ENCODE peak calls at places on chromosome 6, in five cellular contexts. S is AG10803, T is left ventricle myocardium inferior, E is right lobe of liver, Z is hepatocyte. L is an unnamed sample.

GRCh38 chr6:7106752-7107577 is 796 bp upstream of the RREB1 start:
- DNase-seq in Z (peak), S (no peak), E (peak), T (peak), L (no peak)

GRCh38 chr6:98927534-98927933 is 20.2 kb downstream of the FBXL4 start:
- DNase-seq in E (no peak), S (no peak), Z (peak), T (no peak), L (no peak)

GRCh38 chr6:147135211-147135672 is 69.0 kb upstream of the STXBP5 start:
- DNase-seq in S (peak), T (no peak), Z (peak), E (no peak), L (no peak)

GRCh38 chr6:29553268-29554057 is 6.1 kb downstream of the UBD start:
- DNase-seq in Z (peak), S (peak), T (peak), E (no peak), L (no peak)

GRCh38 chr6:79468116-79468515 is 69.1 kb downstream of the LCA5 start:
- DNase-seq in E (no peak), Z (no peak), S (peak), T (no peak), L (no peak)

GRCh38 chr6:31042801-31043200 is 32.5 kb downstream of the MUC22 start:
- DNase-seq in E (no peak), S (peak), T (peak), Z (peak), L (no peak)

GRCh38 chr6:111503194-111503593 is 20.2 kb upstream of the REV3L start:
- DNase-seq in T (no peak), Z (no peak), E (no peak), S (peak), L (no peak)

GRCh38 chr6:116349216-116349615 is 21.5 kb upstream of the DSE start:
- DNase-seq in E (no peak), S (no peak), Z (peak), T (no peak), L (no peak)

GRCh38 chr6:128979061-128979460 is 96.1 kb downstream of the LAMA2 start:
- DNase-seq in Z (no peak), E (no peak), T (no peak), S (no peak), L (no peak)

GRCh38 chr6:126661646-126662045 is 321.7 kb downstream of the CENPW start:
- DNase-seq in Z (no peak), T (no peak), E (no peak), S (peak), L (no peak)

GRCh38 chr6:5998741-5999687 is 7.7 kb downstream of the NRN1 start:
- DNase-seq in S (peak), E (no peak), T (peak), Z (no peak), L (no peak)

GRCh38 chr6:154962751-154963150 is 32.4 kb upstream of the TIAM2 start:
- DNase-seq in T (no peak), S (peak), Z (peak), E (no peak), L (no peak)

GRCh38 chr6:170210026-170210390 is 80.9 kb downstream of the DLL1 start:
- DNase-seq in E (no peak), S (no peak), Z (no peak), T (no peak), L (no peak)
- TF ChIP-seq CTCF in E (no peak), S (no peak), Z (no peak), T (no peak), L (no peak)

GRCh38 chr6:14283600-14284235 is 166.1 kb downstream of the CD83 start:
- DNase-seq in T (no peak), S (no peak), Z (no peak), E (no peak), L (no peak)

GRCh38 chr6:14288910-14289309 is 171.3 kb downstream of the CD83 start:
- DNase-seq in S (no peak), T (no peak), Z (no peak), E (no peak), L (no peak)

GRCh38 chr6:14286144-14286543 is 168.6 kb downstream of the CD83 start:
- DNase-seq in E (no peak), Z (no peak), S (peak), T (no peak), L (no peak)

GRCh38 chr6:14284969-14285368 is 167.4 kb downstream of the CD83 start:
- DNase-seq in T (no peak), Z (no peak), S (no peak), E (no peak), L (no peak)

GRCh38 chr6:14286634-14287428 is 169.3 kb downstream of the CD83 start:
- DNase-seq in T (no peak), E (no peak), Z (no peak), S (no peak), L (no peak)
- TF ChIP-seq CTCF in T (no peak), E (no peak), Z (no peak), S (no peak), L (no peak)

GRCh38 chr6:9878535-9878934 is 536.3 kb downstream of the TFAP2A start:
- DNase-seq in Z (no peak), S (no peak), T (no peak), E (no peak), L (no peak)

DNA sequence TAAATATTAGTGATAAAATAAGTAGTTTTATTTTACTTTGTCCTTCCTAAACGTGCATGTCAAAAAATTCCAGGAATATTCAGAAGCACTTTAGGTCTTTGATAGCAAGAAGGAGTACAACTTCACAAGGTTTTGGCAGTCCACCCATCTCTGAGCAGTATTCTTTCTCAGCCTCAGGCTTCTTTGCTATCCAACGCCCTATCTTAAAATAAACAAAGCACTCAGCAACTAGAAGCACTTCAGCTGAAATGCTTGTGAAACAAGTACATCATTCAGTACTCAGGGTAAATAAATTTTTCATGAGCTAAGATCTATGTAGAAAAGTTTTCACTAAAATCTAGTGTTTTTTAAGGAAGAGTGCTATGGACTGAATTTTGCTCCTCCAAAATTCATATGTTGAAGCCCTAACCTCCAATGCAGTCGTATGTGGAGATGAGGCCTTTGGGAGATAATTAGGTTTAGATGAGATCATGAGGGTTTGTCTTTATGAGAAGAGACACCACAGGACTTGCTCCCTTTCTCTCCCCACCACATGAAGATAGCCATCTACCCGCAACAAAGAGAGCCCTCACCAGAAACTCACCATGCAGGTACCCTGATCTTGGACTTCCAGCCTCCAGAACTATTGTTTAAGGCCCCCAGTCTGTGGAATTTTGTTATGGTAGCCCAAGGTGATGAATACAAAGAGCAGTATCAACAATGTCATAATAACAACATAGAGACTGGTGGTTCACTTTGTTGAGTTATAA is 539.1 kb downstream of the TFAP2A start:
- DNase-seq in E (no peak), S (no peak), T (no peak), Z (peak), L (no peak)
- TF ChIP-seq CTCF in E (no peak), S (no peak), T (no peak), Z (no peak), L (no peak)

DNA sequence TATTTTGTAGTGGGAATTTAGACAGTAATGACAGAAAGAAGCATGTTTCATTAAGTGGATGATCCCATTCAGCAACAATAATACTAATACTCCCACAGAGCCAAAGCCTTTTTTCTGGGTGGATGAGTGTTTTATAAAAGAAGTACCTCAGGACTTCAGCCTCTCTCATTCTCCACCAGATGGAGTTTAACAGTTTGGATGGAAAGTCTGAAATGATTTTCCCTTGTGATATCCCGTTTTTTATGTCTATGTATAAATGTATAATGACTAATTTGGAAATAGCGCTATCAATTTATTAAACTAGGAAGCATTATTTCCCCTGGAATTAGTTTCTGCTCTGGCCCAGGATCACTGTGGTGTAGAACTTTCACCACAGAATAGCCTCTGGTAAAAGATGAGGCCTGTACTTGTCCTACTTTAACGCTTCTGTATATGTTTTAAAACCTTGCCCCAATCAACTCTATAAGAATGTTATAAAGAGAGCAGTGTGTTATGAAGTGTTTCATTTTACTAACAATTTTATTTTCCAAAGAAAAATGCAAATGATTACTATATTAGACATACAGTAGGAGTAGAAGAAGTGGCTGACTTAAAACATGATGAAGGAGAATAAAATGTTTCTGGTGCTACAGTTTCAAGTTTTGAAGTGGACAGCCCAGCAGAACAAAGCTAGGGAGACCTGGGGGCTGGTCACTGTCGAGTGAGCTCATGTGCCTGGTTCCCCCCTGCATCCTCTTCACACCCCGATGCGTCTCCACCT is 135.6 kb downstream of the HIVEP1 start:
- DNase-seq in T (no peak), E (no peak), Z (no peak), S (peak), L (no peak)
- TF ChIP-seq CTCF in T (no peak), E (no peak), Z (no peak), S (peak), L (peak)

GRCh38 chr6:43953794-43954310 is 173.4 kb downstream of the MRPL14 start:
- DNase-seq in T (peak), S (peak), E (no peak), Z (peak), L (no peak)
- TF ChIP-seq CTCF in T (peak), S (peak), E (peak), Z (peak), L (peak)

L was measured in chondrocyte.